ENCODE peak calls at places on chromosomes 13 and 19, in nine cellular contexts. A is T-helper 1 cell; L is Right ventricle myocardium superior; G is activated T-helper 1 cell treated with Interleukin-2 at 50 U/mL for 16 hours; M is caudate nucleus; K is SK-MEL-5; O is stimulated activated CD8-positive, alpha-beta memory T cell treated with anti-CD3 and anti-CD28 coated beads, Interleukin-4, amount 100 ng/mL, for 1 hour; F is GF-D8; Z is progenitor cell of endocrine pancreas. B is an unnamed sample.

GRCh38 chr19:46303345-46303701 is 6.5 kb downstream of the HIF3A start:
- DNase-seq in M (no peak), A (no peak), G (no peak), Z (no peak), F (no peak), L (no peak), K (no peak), O (no peak), B (no peak)

GRCh38 chr13:40137400-40137799 is 481.9 kb downstream of the COG6 start:
- DNase-seq in M (no peak), A (no peak), Z (no peak), O (no peak), G (no peak), F (no peak), K (no peak), L (no peak), B (no peak)

GRCh38 chr19:13935765-13936486 is 2.3 kb downstream of the PODNL1 start:
- DNase-seq in O (no peak), K (no peak), F (no peak), G (no peak), A (no peak), M (no peak), Z (no peak), L (no peak), B (no peak)

GRCh38 chr19:1343026-1343425 is 40.7 kb upstream of the NDUFS7 start:
- DNase-seq in F (no peak), M (no peak), K (peak), G (no peak), Z (no peak), A (no peak), L (no peak), O (no peak), B (no peak)

GRCh38 chr19:17772172-17772571 is 20.9 kb downstream of the FCHO1 start:
- DNase-seq in A (no peak), Z (no peak), K (peak), O (no peak), F (no peak), L (no peak), M (no peak), G (no peak), B (no peak)

GRCh38 chr13:112912726-112913440 is 56.1 kb upstream of the MCF2L start:
- DNase-seq in M (no peak), K (no peak), O (no peak), F (no peak), L (no peak), Z (no peak), G (no peak), A (no peak), B (no peak)

GRCh38 chr19:45419396-45419795 is 4.3 kb downstream of the ERCC1 start:
- DNase-seq in M (peak), Z (no peak), K (no peak), O (no peak), F (peak), L (peak), A (no peak), G (no peak), B (no peak)

GRCh38 chr13:100689191-100689590 is 14.6 kb upstream of the TMTC4 start:
- DNase-seq in L (no peak), Z (no peak), F (no peak), G (no peak), K (no peak), O (no peak), A (no peak), M (no peak), B (no peak)

GRCh38 chr13:32407854-32408253 is 20.1 kb downstream of the N4BP2L1 start:
- DNase-seq in O (no peak), K (no peak), A (no peak), F (no peak), Z (no peak), G (no peak), L (no peak), M (no peak), B (no peak)

GRCh38 chr13:111951982-111952565 is 114.9 kb upstream of the SOX1 start:
- DNase-seq in L (no peak), O (no peak), G (no peak), M (no peak), K (no peak), A (no peak), Z (no peak), F (no peak), B (no peak)

GRCh38 chr19:3950871-3951861 is 18.3 kb downstream of the NMRK2 start:
- DNase-seq in Z (no peak), K (no peak), F (peak), A (no peak), G (no peak), L (peak), M (no peak), O (no peak), B (no peak)

B was measured in H54.